ENCODE peak calls at places on chromosomes 13 and 19, in nine cellular contexts. One of them, this sample, is unnamed.
A peak's percentile ranks its signal among the peaks of the same experiment; 100 is the strongest.

GRCh38 chr13:104256701-104257100 is 1190.5 kb upstream of the SLC10A2 start:
- DNase-seq in heart right ventricle: no peak
- DNase-seq in bronchial epithelial cell: no peak
- DNase-seq in tibial nerve: no peak
- DNase-seq in dorsolateral prefrontal cortex: no peak
- DNase-seq in kidney: no peak
- DNase-seq in neural progenitor cell: no peak
- DNase-seq in WERI-Rb-1: no peak
- DNase-seq in upper lobe of right lung: no peak
- DNase-seq in this sample: no peak

GRCh38 chr13:90135558-90135957 is 1211.9 kb upstream of the MIR17HG start:
- DNase-seq in heart right ventricle: no peak
- DNase-seq in bronchial epithelial cell: no peak
- DNase-seq in tibial nerve: no peak
- DNase-seq in dorsolateral prefrontal cortex: no peak
- DNase-seq in kidney: no peak
- DNase-seq in neural progenitor cell: no peak
- DNase-seq in WERI-Rb-1: no peak
- DNase-seq in upper lobe of right lung: no peak
- DNase-seq in this sample: no peak

GRCh38 chr19:38412961-38413360 is 10.1 kb downstream of the FAM98C start:
- DNase-seq in heart right ventricle: no peak
- DNase-seq in bronchial epithelial cell: no peak
- DNase-seq in tibial nerve: no peak
- DNase-seq in dorsolateral prefrontal cortex: no peak
- DNase-seq in kidney: no peak
- DNase-seq in neural progenitor cell: no peak
- DNase-seq in WERI-Rb-1: peak; percentile 90
- DNase-seq in upper lobe of right lung: no peak
- DNase-seq in this sample: no peak

GRCh38 chr13:30725331-30726085 is 9.8 kb upstream of the ALOX5AP start:
- DNase-seq in heart right ventricle: no peak
- DNase-seq in bronchial epithelial cell: no peak
- DNase-seq in tibial nerve: no peak
- DNase-seq in dorsolateral prefrontal cortex: no peak
- DNase-seq in kidney: no peak
- DNase-seq in neural progenitor cell: no peak
- DNase-seq in WERI-Rb-1: peak; percentile 24
- DNase-seq in upper lobe of right lung: no peak
- DNase-seq in this sample: no peak

GRCh38 chr13:33057019-33057785 is 41.0 kb downstream of the KL start:
- DNase-seq in heart right ventricle: no peak
- DNase-seq in bronchial epithelial cell: peak; percentile 7
- DNase-seq in tibial nerve: peak; percentile 53
- DNase-seq in dorsolateral prefrontal cortex: no peak
- DNase-seq in kidney: no peak
- DNase-seq in neural progenitor cell: peak; percentile 52
- DNase-seq in WERI-Rb-1: peak; percentile 16
- DNase-seq in upper lobe of right lung: no peak
- DNase-seq in this sample: no peak

GRCh38 chr13:42305503-42305902 is 33.6 kb downstream of the AKAP11 start:
- DNase-seq in heart right ventricle: no peak
- DNase-seq in bronchial epithelial cell: peak; percentile 17
- DNase-seq in tibial nerve: no peak
- DNase-seq in dorsolateral prefrontal cortex: no peak
- DNase-seq in kidney: no peak
- DNase-seq in neural progenitor cell: no peak
- DNase-seq in WERI-Rb-1: no peak
- DNase-seq in upper lobe of right lung: no peak
- DNase-seq in this sample: no peak

GRCh38 chr13:112953591-112954487 is 15.2 kb upstream of the MCF2L start:
- DNase-seq in heart right ventricle: no peak
- DNase-seq in bronchial epithelial cell: no peak
- DNase-seq in tibial nerve: no peak
- DNase-seq in dorsolateral prefrontal cortex: no peak
- DNase-seq in kidney: no peak
- DNase-seq in neural progenitor cell: no peak
- DNase-seq in WERI-Rb-1: no peak
- DNase-seq in upper lobe of right lung: no peak
- DNase-seq in this sample: no peak

GRCh38 chr19:32131037-32131436 is 214.4 kb upstream of the ZNF507 start:
- DNase-seq in heart right ventricle: no peak
- DNase-seq in bronchial epithelial cell: no peak
- DNase-seq in tibial nerve: no peak
- DNase-seq in dorsolateral prefrontal cortex: no peak
- DNase-seq in kidney: no peak
- DNase-seq in neural progenitor cell: no peak
- DNase-seq in WERI-Rb-1: no peak
- DNase-seq in upper lobe of right lung: no peak
- DNase-seq in this sample: no peak

GRCh38 chr13:77285098-77285497 is 41.8 kb downstream of the MYCBP2 start:
- DNase-seq in heart right ventricle: no peak
- DNase-seq in bronchial epithelial cell: no peak
- DNase-seq in tibial nerve: no peak
- DNase-seq in dorsolateral prefrontal cortex: no peak
- DNase-seq in kidney: no peak
- DNase-seq in neural progenitor cell: no peak
- DNase-seq in WERI-Rb-1: no peak
- DNase-seq in upper lobe of right lung: no peak
- DNase-seq in this sample: no peak

GRCh38 chr13:48493076-48493765 is 39.7 kb downstream of the RCBTB2 start:
- DNase-seq in heart right ventricle: no peak
- DNase-seq in bronchial epithelial cell: peak; percentile 33
- DNase-seq in tibial nerve: no peak
- DNase-seq in dorsolateral prefrontal cortex: no peak
- DNase-seq in kidney: no peak
- DNase-seq in neural progenitor cell: no peak
- DNase-seq in WERI-Rb-1: no peak
- DNase-seq in upper lobe of right lung: no peak
- DNase-seq in this sample: no peak

GRCh38 chr13:46598820-46599180 is 45.8 kb downstream of the LRCH1 start:
- DNase-seq in heart right ventricle: no peak
- DNase-seq in bronchial epithelial cell: no peak
- DNase-seq in tibial nerve: no peak
- DNase-seq in dorsolateral prefrontal cortex: no peak
- DNase-seq in kidney: no peak
- DNase-seq in neural progenitor cell: no peak
- DNase-seq in WERI-Rb-1: no peak
- DNase-seq in upper lobe of right lung: no peak
- DNase-seq in this sample: no peak

GRCh38 chr19:34088292-34088691 is 84.0 kb upstream of the LSM14A start:
- DNase-seq in heart right ventricle: no peak
- DNase-seq in bronchial epithelial cell: no peak
- DNase-seq in tibial nerve: no peak
- DNase-seq in dorsolateral prefrontal cortex: no peak
- DNase-seq in kidney: no peak
- DNase-seq in neural progenitor cell: no peak
- DNase-seq in WERI-Rb-1: no peak
- DNase-seq in upper lobe of right lung: no peak
- DNase-seq in this sample: no peak

DNA sequence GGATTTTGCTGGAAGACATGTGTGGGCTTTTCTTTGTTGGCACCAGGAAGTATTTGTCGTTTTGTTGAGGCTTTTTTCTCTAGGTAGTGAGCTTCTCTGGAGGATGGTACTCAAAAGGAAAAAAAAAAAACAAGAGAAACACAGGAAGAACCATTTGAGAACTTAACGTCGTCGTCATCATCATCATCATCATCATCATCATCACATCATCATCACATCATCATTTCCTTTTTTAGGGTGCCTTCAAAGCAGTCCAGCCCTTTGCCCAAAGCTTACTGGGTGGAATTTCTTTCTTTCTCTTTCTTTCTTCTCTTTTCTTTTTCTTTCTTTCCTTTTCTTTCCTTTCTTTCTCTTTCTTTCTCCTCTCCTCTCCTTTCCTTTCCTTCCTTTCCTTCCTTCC is 2.2 kb upstream of the AMER2 start:
- DNase-seq in heart right ventricle: no peak
- DNase-seq in bronchial epithelial cell: no peak
- DNase-seq in tibial nerve: no peak
- DNase-seq in dorsolateral prefrontal cortex: no peak
- DNase-seq in kidney: no peak
- DNase-seq in neural progenitor cell: no peak
- DNase-seq in WERI-Rb-1: no peak
- DNase-seq in upper lobe of right lung: no peak
- DNase-seq in this sample: no peak
- TF ChIP-seq CTCF in heart right ventricle: no peak
- TF ChIP-seq CTCF in bronchial epithelial cell: no peak
- TF ChIP-seq CTCF in tibial nerve: no peak
- TF ChIP-seq CTCF in dorsolateral prefrontal cortex: no peak
- TF ChIP-seq CTCF in kidney: no peak
- TF ChIP-seq CTCF in neural progenitor cell: no peak
- TF ChIP-seq CTCF in WERI-Rb-1: no peak
- TF ChIP-seq CTCF in upper lobe of right lung: no peak
- TF ChIP-seq CTCF in this sample: no peak

DNA sequence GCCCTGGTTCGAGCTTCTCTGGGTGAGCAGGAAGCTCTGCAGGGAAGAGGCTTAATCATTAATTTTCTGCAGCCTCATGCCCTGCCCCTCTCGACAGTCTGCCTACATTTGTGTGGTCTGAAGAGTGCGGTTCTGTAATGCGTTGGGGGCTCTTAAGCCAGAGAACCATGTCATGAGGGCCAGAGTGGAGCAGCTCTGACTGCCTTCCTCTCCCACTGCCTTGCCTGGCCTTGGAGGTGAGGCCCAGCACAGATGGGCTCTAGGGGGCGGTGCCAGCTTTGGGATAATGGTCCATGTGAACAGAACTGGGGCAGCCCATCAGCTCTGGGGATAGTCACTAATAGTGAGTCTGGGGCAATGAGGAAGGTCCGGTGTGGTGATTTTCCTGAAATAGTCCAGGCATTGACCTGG is 5.7 kb downstream of the FGF9 start:
- DNase-seq in heart right ventricle: no peak
- DNase-seq in bronchial epithelial cell: no peak
- DNase-seq in tibial nerve: no peak
- DNase-seq in dorsolateral prefrontal cortex: no peak
- DNase-seq in kidney: no peak
- DNase-seq in neural progenitor cell: peak; percentile 69
- DNase-seq in WERI-Rb-1: no peak
- DNase-seq in upper lobe of right lung: peak; percentile 75
- DNase-seq in this sample: no peak
- TF ChIP-seq CTCF in heart right ventricle: peak; percentile 28
- TF ChIP-seq CTCF in bronchial epithelial cell: peak; percentile 57
- TF ChIP-seq CTCF in tibial nerve: no peak
- TF ChIP-seq CTCF in dorsolateral prefrontal cortex: no peak
- TF ChIP-seq CTCF in kidney: peak; percentile 21
- TF ChIP-seq CTCF in neural progenitor cell: peak; percentile 56
- TF ChIP-seq CTCF in WERI-Rb-1: peak; percentile 23
- TF ChIP-seq CTCF in upper lobe of right lung: no peak
- TF ChIP-seq CTCF in this sample: peak; percentile 21

GRCh38 chr19:20558011-20558410 is 7.6 kb downstream of the ZNF737 start:
- DNase-seq in heart right ventricle: peak; percentile 18
- DNase-seq in bronchial epithelial cell: no peak
- DNase-seq in tibial nerve: no peak
- DNase-seq in dorsolateral prefrontal cortex: no peak
- DNase-seq in kidney: no peak
- DNase-seq in neural progenitor cell: no peak
- DNase-seq in WERI-Rb-1: peak; percentile 50
- DNase-seq in upper lobe of right lung: no peak
- DNase-seq in this sample: no peak
- TF ChIP-seq CTCF in heart right ventricle: peak; percentile 51
- TF ChIP-seq CTCF in bronchial epithelial cell: no peak
- TF ChIP-seq CTCF in tibial nerve: no peak
- TF ChIP-seq CTCF in dorsolateral prefrontal cortex: peak; percentile 18
- TF ChIP-seq CTCF in kidney: peak; percentile 29
- TF ChIP-seq CTCF in neural progenitor cell: peak; percentile 28
- TF ChIP-seq CTCF in WERI-Rb-1: peak; percentile 49
- TF ChIP-seq CTCF in upper lobe of right lung: peak; percentile 32
- TF ChIP-seq CTCF in this sample: no peak

GRCh38 chr13:53311561-53311960 is 282.9 kb downstream of the OLFM4 start:
- DNase-seq in heart right ventricle: no peak
- DNase-seq in bronchial epithelial cell: no peak
- DNase-seq in tibial nerve: no peak
- DNase-seq in dorsolateral prefrontal cortex: no peak
- DNase-seq in kidney: no peak
- DNase-seq in neural progenitor cell: peak; percentile 67
- DNase-seq in WERI-Rb-1: peak; percentile 45
- DNase-seq in upper lobe of right lung: no peak
- DNase-seq in this sample: no peak
- TF ChIP-seq CTCF in heart right ventricle: no peak
- TF ChIP-seq CTCF in bronchial epithelial cell: no peak
- TF ChIP-seq CTCF in tibial nerve: no peak
- TF ChIP-seq CTCF in dorsolateral prefrontal cortex: no peak
- TF ChIP-seq CTCF in kidney: no peak
- TF ChIP-seq CTCF in neural progenitor cell: peak; percentile 57
- TF ChIP-seq CTCF in WERI-Rb-1: no peak
- TF ChIP-seq CTCF in upper lobe of right lung: no peak
- TF ChIP-seq CTCF in this sample: no peak

GRCh38 chr13:97849305-97849704 is 104.2 kb upstream of the IPO5 start:
- DNase-seq in heart right ventricle: no peak
- DNase-seq in bronchial epithelial cell: peak; percentile 55
- DNase-seq in tibial nerve: no peak
- DNase-seq in dorsolateral prefrontal cortex: no peak
- DNase-seq in kidney: no peak
- DNase-seq in neural progenitor cell: peak; percentile 20
- DNase-seq in WERI-Rb-1: peak; percentile 44
- DNase-seq in upper lobe of right lung: no peak
- DNase-seq in this sample: no peak
- TF ChIP-seq CTCF in heart right ventricle: peak; percentile 33
- TF ChIP-seq CTCF in bronchial epithelial cell: peak; percentile 37
- TF ChIP-seq CTCF in tibial nerve: no peak
- TF ChIP-seq CTCF in dorsolateral prefrontal cortex: no peak
- TF ChIP-seq CTCF in kidney: no peak
- TF ChIP-seq CTCF in neural progenitor cell: peak; percentile 55
- TF ChIP-seq CTCF in WERI-Rb-1: peak; percentile 71
- TF ChIP-seq CTCF in upper lobe of right lung: no peak
- TF ChIP-seq CTCF in this sample: peak; percentile 73

DNA sequence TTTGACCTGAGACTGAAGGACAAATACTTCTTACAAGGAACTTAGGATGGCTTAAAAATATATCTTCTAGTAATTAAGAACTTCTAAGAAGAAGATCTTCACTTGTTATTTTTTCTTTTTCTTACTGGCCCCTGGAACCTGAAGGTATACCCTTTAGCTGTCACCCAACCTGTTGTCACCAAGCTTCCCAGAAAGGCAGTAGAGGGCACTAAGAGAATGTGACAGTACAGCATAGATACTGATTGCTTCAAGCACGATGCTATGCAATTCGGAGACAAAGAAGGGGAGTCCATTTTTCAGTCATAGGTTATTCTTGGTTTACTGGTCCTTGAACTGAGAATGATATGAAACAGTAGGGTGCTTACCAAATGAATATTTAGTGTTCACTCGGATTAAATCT is 208.3 kb upstream of the PCDH9 start:
- DNase-seq in heart right ventricle: no peak
- DNase-seq in bronchial epithelial cell: no peak
- DNase-seq in tibial nerve: no peak
- DNase-seq in dorsolateral prefrontal cortex: no peak
- DNase-seq in kidney: no peak
- DNase-seq in neural progenitor cell: peak; percentile 49
- DNase-seq in WERI-Rb-1: no peak
- DNase-seq in upper lobe of right lung: no peak
- DNase-seq in this sample: no peak
- TF ChIP-seq CTCF in heart right ventricle: peak; percentile 49
- TF ChIP-seq CTCF in bronchial epithelial cell: no peak
- TF ChIP-seq CTCF in tibial nerve: no peak
- TF ChIP-seq CTCF in dorsolateral prefrontal cortex: no peak
- TF ChIP-seq CTCF in kidney: no peak
- TF ChIP-seq CTCF in neural progenitor cell: peak; percentile 59
- TF ChIP-seq CTCF in WERI-Rb-1: no peak
- TF ChIP-seq CTCF in upper lobe of right lung: no peak
- TF ChIP-seq CTCF in this sample: peak; percentile 28

GRCh38 chr13:73835138-73835721 is 299.0 kb downstream of the KLF12 start:
- DNase-seq in heart right ventricle: no peak
- DNase-seq in bronchial epithelial cell: peak; percentile 55
- DNase-seq in tibial nerve: no peak
- DNase-seq in dorsolateral prefrontal cortex: no peak
- DNase-seq in kidney: no peak
- DNase-seq in neural progenitor cell: peak; percentile 44
- DNase-seq in WERI-Rb-1: no peak
- DNase-seq in upper lobe of right lung: no peak
- DNase-seq in this sample: no peak
- TF ChIP-seq CTCF in heart right ventricle: peak; percentile 83
- TF ChIP-seq CTCF in bronchial epithelial cell: peak; percentile 41
- TF ChIP-seq CTCF in tibial nerve: peak; percentile 72
- TF ChIP-seq CTCF in dorsolateral prefrontal cortex: peak; percentile 71
- TF ChIP-seq CTCF in kidney: peak; percentile 66
- TF ChIP-seq CTCF in neural progenitor cell: peak; percentile 78
- TF ChIP-seq CTCF in WERI-Rb-1: peak; percentile 13
- TF ChIP-seq CTCF in upper lobe of right lung: peak; percentile 66
- TF ChIP-seq CTCF in this sample: peak; percentile 79

This sample was measured in RWPE2.